ENCODE peak calls at places on chromosomes 13 and 19, in four cellular contexts. U is iris pigment epithelial cell; Z is B cell; G is activated CD4-positive, CD25-positive, alpha-beta regulatory T cell. K is an unnamed sample.

GRCh38 chr19:13079542-13079986 is 23.1 kb downstream of the LYL1 start:
- DNase-seq in U (peak; percentile 54), Z (no peak), G (no peak), K (no peak)

GRCh38 chr19:1324249-1324791 is 38.6 kb downstream of the EFNA2 start:
- DNase-seq in U (no peak), Z (no peak), G (no peak), K (no peak)

GRCh38 chr19:33849551-33850147 is 53.0 kb downstream of the KCTD15 start:
- DNase-seq in U (no peak), Z (no peak), G (no peak), K (no peak)

GRCh38 chr19:18852634-18853033 is 20.9 kb downstream of the UPF1 start:
- DNase-seq in U (no peak), Z (no peak), G (no peak), K (no peak)

GRCh38 chr19:48480151-48480475 is 10.9 kb downstream of the CYTH2 start:
- DNase-seq in U (peak; percentile 30), Z (peak; percentile 47), G (no peak), K (no peak)

GRCh38 chr19:51351266-51351990 is 9.5 kb upstream of the VSIG10L start:
- DNase-seq in U (no peak), Z (no peak), G (no peak), K (no peak)

GRCh38 chr13:91311491-91311890 is 36.0 kb upstream of the MIR17HG start:
- DNase-seq in U (no peak), Z (no peak), G (no peak), K (no peak)

GRCh38 chr19:7860166-7860901 is 13.9 kb downstream of the PRR36 start:
- DNase-seq in U (no peak), Z (no peak), G (no peak), K (no peak)

GRCh38 chr19:8681345-8682021 is 17.1 kb downstream of the ACTL9 start:
- DNase-seq in U (peak; percentile 14), Z (no peak), G (no peak), K (no peak)

K was measured in ELR.